ENCODE peak calls at places on chromosomes 6 and 20, in nine cellular contexts. M is uterus, X is right lobe of liver, O is aorta, R is GM23248, W is trophoblast cell, D is brain microvascular endothelial cell, T is bronchial epithelial cell, Q is left ventricle myocardium inferior. U is an unnamed sample. For H3K27me3, the result is how much of the 10 kb centered on the place peaks cover.

GRCh38 chr6:3751019-3751729 is at the start of gene PXDC1:
- DNase-seq in M (no peak), X (no peak), O (no peak), R (peak), W (peak), D (no peak), T (no peak), Q (no peak), U (peak)

GRCh38 chr6:144402750-144403149 is 117.6 kb downstream of the UTRN start:
- DNase-seq in M (no peak), X (no peak), O (no peak), R (no peak), W (no peak), D (no peak), T (no peak), Q (no peak), U (no peak)

GRCh38 chr20:53903652-53903987 is 166.8 kb downstream of the BCAS1 start:
- DNase-seq in M (no peak), X (no peak), O (no peak), R (peak), W (no peak), D (no peak), T (peak), Q (no peak), U (no peak)

GRCh38 chr20:3193806-3194616 is 10.5 kb downstream of the DDRGK1 start:
- DNase-seq in M (no peak), X (no peak), O (no peak), R (no peak), W (no peak), D (no peak), T (no peak), Q (no peak), U (no peak)

GRCh38 chr20:9736373-9736772 is 102.5 kb downstream of the PAK5 start:
- DNase-seq in M (no peak), X (no peak), O (no peak), R (no peak), W (no peak), D (no peak), T (no peak), Q (no peak), U (no peak)

GRCh38 chr20:4138056-4138455 is 122.7 kb upstream of the RNF24 start:
- DNase-seq in M (no peak), X (no peak), O (no peak), R (no peak), W (peak), D (no peak), T (no peak), Q (no peak), U (no peak)

GRCh38 chr6:109891924-109892323 is 86.2 kb upstream of the GPR6 start:
- DNase-seq in M (no peak), X (no peak), O (no peak), R (no peak), W (no peak), D (no peak), T (no peak), Q (no peak), U (no peak)

GRCh38 chr6:146909886-146910285 is 294.3 kb upstream of the STXBP5 start:
- DNase-seq in M (no peak), X (no peak), O (no peak), R (no peak), W (no peak), D (no peak), T (no peak), Q (no peak), U (peak)

GRCh38 chr6:131635384-131636340 is 1.4 kb upstream of the ENPP3 start:
- DNase-seq in M (no peak), X (no peak), O (no peak), R (no peak), W (no peak), D (no peak), T (no peak), Q (no peak), U (no peak)

GRCh38 chr6:7108964-7109836 is 1.4 kb downstream of the RREB1 start:
- DNase-seq in M (peak), X (peak), O (peak), R (peak), W (peak), D (peak), T (peak), Q (peak), U (peak)

GRCh38 chr20:53677447-53678314 is 84.0 kb upstream of the ZNF217 start:
- DNase-seq in M (peak), X (peak), O (no peak), R (peak), W (peak), D (no peak), T (no peak), Q (peak), U (no peak)

GRCh38 chr6:53359843-53360834 is 11.4 kb upstream of the ELOVL5 start:
- DNase-seq in M (no peak), X (no peak), O (no peak), R (peak), W (peak), D (peak), T (peak), Q (no peak), U (no peak)

GRCh38 chr6:107066697-107067659 is 39.0 kb downstream of the MTRES1 start:
- DNase-seq in M (no peak), X (no peak), O (no peak), R (peak), W (peak), D (no peak), T (no peak), Q (no peak), U (no peak)

GRCh38 chr6:11209941-11210340 is 22.5 kb downstream of the NEDD9 start:
- DNase-seq in M (no peak), X (no peak), O (no peak), R (peak), W (peak), D (peak), T (peak), Q (no peak), U (no peak)

GRCh38 chr6:40398034-40398679 is 189.0 kb downstream of the LRFN2 start:
- DNase-seq in M (no peak), X (peak), O (no peak), R (no peak), W (no peak), D (no peak), T (no peak), Q (no peak), U (no peak)

GRCh38 chr6:29419516-29419915 is 4.8 kb downstream of the OR12D1 start:
- DNase-seq in M (no peak), X (no peak), O (no peak), R (peak), W (no peak), D (peak), T (no peak), Q (no peak), U (no peak)

GRCh38 chr6:169785566-169785965 is 34.1 kb downstream of the ERMARD start:
- DNase-seq in M (no peak), X (no peak), O (peak), R (no peak), W (no peak), D (no peak), T (no peak), Q (no peak), U (no peak)

GRCh38 chr6:81241126-81241525 is 511.4 kb downstream of the TENT5A start:
- DNase-seq in M (no peak), X (no peak), O (no peak), R (peak), W (no peak), D (no peak), T (no peak), Q (no peak), U (no peak)

GRCh38 chr6:44172759-44173500 is 14.3 kb downstream of the CAPN11 start:
- DNase-seq in M (peak), X (peak), O (peak), R (peak), W (peak), D (peak), T (peak), Q (peak), U (peak)

GRCh38 chr6:44029489-44030185 is 97.6 kb downstream of the MRPL14 start:
- DNase-seq in M (peak), X (no peak), O (peak), R (peak), W (no peak), D (no peak), T (no peak), Q (no peak), U (no peak)

GRCh38 chr6:40482532-40482931 is 104.6 kb downstream of the LRFN2 start:
- DNase-seq in M (no peak), X (no peak), O (no peak), R (peak), W (no peak), D (no peak), T (no peak), Q (no peak), U (no peak)

GRCh38 chr20:58603656-58604184 is 47.4 kb upstream of the STX16 start:
- DNase-seq in M (no peak), X (no peak), O (no peak), R (peak), W (peak), D (peak), T (no peak), Q (no peak), U (no peak)
- H3K27me3 ChIP-seq in M (under half), X (under half), O (under half), R (under half), W (under half), D (under half), T (under half), Q (under half), U (under half)

GRCh38 chr6:75201901-75202672 is 3.8 kb downstream of the COL12A1 start:
- DNase-seq in M (peak), X (no peak), O (peak), R (peak), W (no peak), D (peak), T (no peak), Q (peak), U (peak)
- H3K27me3 ChIP-seq in M (under half), X (under half), O (under half), R (under half), W (under half), D (under half), T (under half), Q (half or more), U (under half)

GRCh38 chr20:22554391-22554790 is 30.0 kb downstream of the FOXA2 start:
- DNase-seq in M (no peak), X (no peak), O (no peak), R (no peak), W (no peak), D (no peak), T (no peak), Q (no peak), U (no peak)
- H3K27me3 ChIP-seq in M (under half), X (under half), O (under half), R (under half), W (under half), D (under half), T (under half), Q (half or more), U (under half)

GRCh38 chr6:108116781-108117426 is 42.4 kb upstream of the OSTM1 start:
- DNase-seq in M (no peak), X (no peak), O (no peak), R (no peak), W (no peak), D (no peak), T (no peak), Q (no peak), U (no peak)
- H3K27me3 ChIP-seq in M (under half), X (under half), O (under half), R (half or more), W (half or more), D (half or more), T (under half), Q (half or more), U (under half)

DNA sequence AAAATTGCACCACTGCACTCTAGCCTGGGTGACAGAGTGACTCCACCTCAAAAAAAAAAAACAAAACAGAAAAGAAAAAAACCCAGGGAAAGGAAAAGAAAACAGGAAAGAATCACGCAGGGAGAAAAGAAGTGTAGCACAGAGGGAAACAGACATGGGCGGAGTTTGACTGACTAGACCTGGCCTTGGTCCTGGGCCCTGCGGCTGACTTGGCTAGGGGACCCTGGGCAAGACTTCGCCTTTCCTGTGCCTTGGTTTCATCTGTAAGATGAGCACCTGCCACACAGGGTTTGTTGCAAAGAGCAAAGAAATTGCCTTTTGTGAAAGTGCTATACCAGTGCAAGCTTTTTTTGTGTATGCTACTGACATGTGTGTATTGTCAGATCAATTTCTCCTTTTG is 71.3 kb upstream of the KCNG1 start:
- DNase-seq in M (no peak), X (no peak), O (no peak), R (peak), W (no peak), D (no peak), T (no peak), Q (no peak), U (peak)
- H3K27me3 ChIP-seq in M (under half), X (under half), O (under half), R (half or more), W (under half), D (under half), T (under half), Q (half or more), U (under half)

DNA sequence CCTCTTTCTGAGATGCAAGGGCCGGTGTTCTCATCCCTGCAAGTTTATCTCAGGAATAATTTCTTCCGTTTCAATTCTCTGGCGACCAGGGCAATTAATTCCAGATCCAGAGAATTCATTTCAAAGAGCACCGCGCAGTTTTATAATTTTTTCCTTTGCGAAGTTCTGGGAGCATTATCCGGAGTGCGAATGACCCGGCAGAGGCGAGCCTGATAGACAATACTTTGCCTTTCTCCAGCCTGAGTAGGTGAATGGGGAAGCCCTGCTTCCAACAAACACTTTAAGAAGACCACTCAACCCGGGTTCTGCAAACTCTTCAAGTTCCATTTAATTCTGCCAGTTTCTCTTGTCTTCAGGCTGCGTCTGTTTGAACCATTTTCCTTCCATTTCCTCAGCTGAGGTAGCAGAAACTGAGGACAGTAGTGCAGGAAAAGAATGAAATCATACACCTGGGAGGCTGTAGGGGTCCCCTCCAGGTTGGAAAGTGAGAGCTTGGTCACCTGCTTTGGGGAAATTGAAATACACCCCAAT is 974 bp downstream of the VGLL2 start:
- DNase-seq in M (no peak), X (no peak), O (no peak), R (peak), W (no peak), D (no peak), T (no peak), Q (no peak), U (no peak)
- H3K27me3 ChIP-seq in M (half or more), X (half or more), O (under half), R (half or more), W (half or more), D (half or more), T (half or more), Q (half or more), U (half or more)

GRCh38 chr20:37111926-37112455 is 16.2 kb upstream of the RBL1 start:
- DNase-seq in M (no peak), X (no peak), O (no peak), R (peak), W (no peak), D (no peak), T (no peak), Q (no peak), U (no peak)
- H3K27me3 ChIP-seq in M (under half), X (under half), O (under half), R (under half), W (under half), D (under half), T (under half), Q (under half), U (under half)

GRCh38 chr6:33990061-33990541 is 155.8 kb downstream of the GRM4 start:
- DNase-seq in M (no peak), X (no peak), O (no peak), R (no peak), W (no peak), D (no peak), T (no peak), Q (no peak), U (no peak)
- H3K27me3 ChIP-seq in M (under half), X (under half), O (under half), R (under half), W (under half), D (under half), T (under half), Q (half or more), U (under half)

U was measured in MG63.